ENCODE peak calls at places on chromosomes 13 and 19, in five cellular contexts. One of them, this sample, is unnamed.

GRCh38 chr13:58018020-58018419 is 386.5 kb downstream of the PCDH17 start:
- DNase-seq in B cell: no peak
- DNase-seq in AG04450: no peak
- DNase-seq in fibroblast of villous mesenchyme: no peak
- DNase-seq in sigmoid colon: no peak
- DNase-seq in this sample: no peak

GRCh38 chr19:2081873-2082810 is 14.0 kb downstream of the MOB3A start:
- DNase-seq in B cell: peak; percentile 67
- DNase-seq in AG04450: no peak
- DNase-seq in fibroblast of villous mesenchyme: no peak
- DNase-seq in sigmoid colon: no peak
- DNase-seq in this sample: no peak

GRCh38 chr13:108220042-108220441 is 1.9 kb downstream of the ABHD13 start:
- DNase-seq in B cell: no peak
- DNase-seq in AG04450: no peak
- DNase-seq in fibroblast of villous mesenchyme: no peak
- DNase-seq in sigmoid colon: no peak
- DNase-seq in this sample: no peak

GRCh38 chr19:1252221-1252817 is 3.9 kb downstream of the MIDN start:
- DNase-seq in B cell: peak; percentile 82
- DNase-seq in AG04450: no peak
- DNase-seq in fibroblast of villous mesenchyme: peak; percentile 91
- DNase-seq in sigmoid colon: peak; percentile 98
- DNase-seq in this sample: peak; percentile 97

GRCh38 chr19:3457531-3458228 is 22.6 kb downstream of the SMIM24 start:
- DNase-seq in B cell: no peak
- DNase-seq in AG04450: no peak
- DNase-seq in fibroblast of villous mesenchyme: peak; percentile 41
- DNase-seq in sigmoid colon: no peak
- DNase-seq in this sample: no peak

GRCh38 chr19:39843919-39844793 is 2.0 kb downstream of the FBL start:
- DNase-seq in B cell: no peak
- DNase-seq in AG04450: peak; percentile 15
- DNase-seq in fibroblast of villous mesenchyme: peak; percentile 65
- DNase-seq in sigmoid colon: no peak
- DNase-seq in this sample: no peak

GRCh38 chr19:14450168-14450874 is 17.2 kb downstream of the PKN1 start:
- DNase-seq in B cell: peak; percentile 54
- DNase-seq in AG04450: no peak
- DNase-seq in fibroblast of villous mesenchyme: peak; percentile 30
- DNase-seq in sigmoid colon: no peak
- DNase-seq in this sample: no peak

GRCh38 chr13:98214707-98215106 is 37.6 kb upstream of the RNF113B start:
- DNase-seq in B cell: no peak
- DNase-seq in AG04450: no peak
- DNase-seq in fibroblast of villous mesenchyme: no peak
- DNase-seq in sigmoid colon: no peak
- DNase-seq in this sample: no peak

GRCh38 chr19:13764821-13765394 is 586 bp downstream of the MRI1 start:
- DNase-seq in B cell: peak; percentile 81
- DNase-seq in AG04450: no peak
- DNase-seq in fibroblast of villous mesenchyme: no peak
- DNase-seq in sigmoid colon: no peak
- DNase-seq in this sample: no peak

GRCh38 chr19:806815-807421 is 9.7 kb downstream of the PTBP1 start:
- DNase-seq in B cell: no peak
- DNase-seq in AG04450: no peak
- DNase-seq in fibroblast of villous mesenchyme: no peak
- DNase-seq in sigmoid colon: no peak
- DNase-seq in this sample: no peak

GRCh38 chr19:50248826-50249225 is 45.4 kb downstream of the MYH14 start:
- DNase-seq in B cell: no peak
- DNase-seq in AG04450: no peak
- DNase-seq in fibroblast of villous mesenchyme: no peak
- DNase-seq in sigmoid colon: no peak
- DNase-seq in this sample: no peak

GRCh38 chr13:102707465-102707864 is 12.6 kb upstream of the METTL21C start:
- DNase-seq in B cell: no peak
- DNase-seq in AG04450: peak; percentile 68
- DNase-seq in fibroblast of villous mesenchyme: peak; percentile 95
- DNase-seq in sigmoid colon: no peak
- DNase-seq in this sample: no peak

GRCh38 chr13:113457510-113457909 is 4.2 kb upstream of the ADPRHL1 start:
- DNase-seq in B cell: no peak
- DNase-seq in AG04450: no peak
- DNase-seq in fibroblast of villous mesenchyme: no peak
- DNase-seq in sigmoid colon: no peak
- DNase-seq in this sample: peak; percentile 76
- TF ChIP-seq CTCF in B cell: no peak
- TF ChIP-seq CTCF in AG04450: peak; percentile 16
- TF ChIP-seq CTCF in fibroblast of villous mesenchyme: peak; percentile 24
- TF ChIP-seq CTCF in sigmoid colon: no peak
- TF ChIP-seq CTCF in this sample: no peak

GRCh38 chr13:74778087-74778486 is 643.9 kb upstream of the KLF12 start:
- DNase-seq in B cell: no peak
- DNase-seq in AG04450: no peak
- DNase-seq in fibroblast of villous mesenchyme: no peak
- DNase-seq in sigmoid colon: no peak
- DNase-seq in this sample: no peak
- TF ChIP-seq CTCF in B cell: no peak
- TF ChIP-seq CTCF in AG04450: no peak
- TF ChIP-seq CTCF in fibroblast of villous mesenchyme: no peak
- TF ChIP-seq CTCF in sigmoid colon: no peak
- TF ChIP-seq CTCF in this sample: no peak

GRCh38 chr13:49512578-49512977 is 16.8 kb downstream of the PHF11 start:
- DNase-seq in B cell: no peak
- DNase-seq in AG04450: no peak
- DNase-seq in fibroblast of villous mesenchyme: no peak
- DNase-seq in sigmoid colon: no peak
- DNase-seq in this sample: no peak

GRCh38 chr13:49516467-49516866 is 20.7 kb downstream of the PHF11 start:
- DNase-seq in B cell: no peak
- DNase-seq in AG04450: no peak
- DNase-seq in fibroblast of villous mesenchyme: no peak
- DNase-seq in sigmoid colon: no peak
- DNase-seq in this sample: no peak

GRCh38 chr13:49521216-49521615 is 25.5 kb downstream of the PHF11 start:
- DNase-seq in B cell: no peak
- DNase-seq in AG04450: no peak
- DNase-seq in fibroblast of villous mesenchyme: no peak
- DNase-seq in sigmoid colon: no peak
- DNase-seq in this sample: no peak

GRCh38 chr13:49517461-49517860 is 21.7 kb downstream of the PHF11 start:
- DNase-seq in B cell: no peak
- DNase-seq in AG04450: no peak
- DNase-seq in fibroblast of villous mesenchyme: peak; percentile 46
- DNase-seq in sigmoid colon: no peak
- DNase-seq in this sample: no peak
- TF ChIP-seq CTCF in B cell: no peak
- TF ChIP-seq CTCF in AG04450: peak; percentile 47
- TF ChIP-seq CTCF in fibroblast of villous mesenchyme: peak; percentile 68
- TF ChIP-seq CTCF in sigmoid colon: no peak
- TF ChIP-seq CTCF in this sample: peak; percentile 30

DNA sequence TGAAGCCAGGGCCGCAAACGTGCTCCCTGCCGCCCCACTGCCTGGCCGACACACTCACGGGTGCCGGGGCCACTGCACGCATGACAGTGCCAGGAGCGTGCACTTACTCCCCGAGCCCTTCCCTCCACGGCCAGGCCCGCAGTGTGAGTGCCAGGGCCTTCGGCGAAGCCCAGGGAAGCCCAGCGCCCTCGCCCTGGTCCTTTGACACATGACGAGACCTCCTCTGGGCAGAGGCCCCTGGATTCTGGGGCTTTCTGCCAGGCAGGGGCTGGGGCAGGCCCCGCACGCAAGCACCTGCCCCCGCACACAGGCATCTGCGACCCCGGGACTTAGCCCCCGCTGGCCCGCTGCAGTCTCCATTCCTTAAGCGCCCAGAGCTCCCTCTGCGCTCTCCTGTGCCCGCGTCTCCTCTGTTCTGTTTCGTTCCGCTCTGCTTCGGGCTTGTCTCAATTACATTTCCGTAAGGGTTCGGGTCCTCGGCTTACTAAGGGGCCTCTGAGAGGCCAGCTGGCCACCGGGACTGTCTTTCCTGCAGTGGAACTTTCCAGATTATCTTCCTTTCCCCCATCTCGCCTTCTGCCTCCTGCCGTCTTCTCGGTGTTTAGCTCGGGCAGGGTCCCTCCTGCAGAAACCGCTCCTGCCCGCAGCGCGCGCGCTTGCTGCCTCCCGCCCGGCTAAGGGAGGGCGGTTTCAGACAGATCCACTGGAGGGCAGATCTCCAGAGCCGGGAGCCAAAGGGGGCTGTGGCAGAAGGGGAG is 98.8 kb downstream of the ING1 start:
- DNase-seq in B cell: no peak
- DNase-seq in AG04450: no peak
- DNase-seq in fibroblast of villous mesenchyme: no peak
- DNase-seq in sigmoid colon: no peak
- DNase-seq in this sample: no peak
- TF ChIP-seq CTCF in B cell: no peak
- TF ChIP-seq CTCF in AG04450: peak; percentile 35
- TF ChIP-seq CTCF in fibroblast of villous mesenchyme: peak; percentile 19
- TF ChIP-seq CTCF in sigmoid colon: no peak
- TF ChIP-seq CTCF in this sample: no peak

GRCh38 chr13:47790755-47791154 is 210.3 kb downstream of the SUCLA2 start:
- DNase-seq in B cell: no peak
- DNase-seq in AG04450: no peak
- DNase-seq in fibroblast of villous mesenchyme: no peak
- DNase-seq in sigmoid colon: no peak
- DNase-seq in this sample: no peak

GRCh38 chr13:47796816-47797215 is 204.3 kb downstream of the SUCLA2 start:
- DNase-seq in B cell: no peak
- DNase-seq in AG04450: no peak
- DNase-seq in fibroblast of villous mesenchyme: no peak
- DNase-seq in sigmoid colon: no peak
- DNase-seq in this sample: no peak

GRCh38 chr13:47798194-47798593 is 202.9 kb downstream of the SUCLA2 start:
- DNase-seq in B cell: no peak
- DNase-seq in AG04450: no peak
- DNase-seq in fibroblast of villous mesenchyme: no peak
- DNase-seq in sigmoid colon: no peak
- DNase-seq in this sample: no peak

GRCh38 chr13:47798906-47799305 is 202.2 kb downstream of the SUCLA2 start:
- DNase-seq in B cell: no peak
- DNase-seq in AG04450: no peak
- DNase-seq in fibroblast of villous mesenchyme: peak; percentile 35
- DNase-seq in sigmoid colon: no peak
- DNase-seq in this sample: no peak

GRCh38 chr13:47794963-47795362 is 206.1 kb downstream of the SUCLA2 start:
- DNase-seq in B cell: no peak
- DNase-seq in AG04450: no peak
- DNase-seq in fibroblast of villous mesenchyme: peak; percentile 16
- DNase-seq in sigmoid colon: no peak
- DNase-seq in this sample: no peak
- TF ChIP-seq CTCF in B cell: peak; percentile 40
- TF ChIP-seq CTCF in AG04450: peak; percentile 56
- TF ChIP-seq CTCF in fibroblast of villous mesenchyme: peak; percentile 71
- TF ChIP-seq CTCF in sigmoid colon: no peak
- TF ChIP-seq CTCF in this sample: peak; percentile 31

GRCh38 chr19:5046339-5047039 is 77.6 kb downstream of the KDM4B start:
- DNase-seq in B cell: no peak
- DNase-seq in AG04450: no peak
- DNase-seq in fibroblast of villous mesenchyme: peak; percentile 59
- DNase-seq in sigmoid colon: no peak
- DNase-seq in this sample: no peak
- TF ChIP-seq CTCF in B cell: no peak
- TF ChIP-seq CTCF in AG04450: no peak
- TF ChIP-seq CTCF in fibroblast of villous mesenchyme: no peak
- TF ChIP-seq CTCF in sigmoid colon: no peak
- TF ChIP-seq CTCF in this sample: no peak

GRCh38 chr19:19034204-19034624 is 811 bp downstream of the ARMC6 start:
- DNase-seq in B cell: peak; percentile 66
- DNase-seq in AG04450: no peak
- DNase-seq in fibroblast of villous mesenchyme: peak; percentile 59
- DNase-seq in sigmoid colon: no peak
- DNase-seq in this sample: no peak

GRCh38 chr19:19032420-19033175 is 719 bp downstream of the SUGP2 start:
- DNase-seq in B cell: peak; percentile 78
- DNase-seq in AG04450: peak; percentile 78
- DNase-seq in fibroblast of villous mesenchyme: peak; percentile 95
- DNase-seq in sigmoid colon: peak; percentile 91
- DNase-seq in this sample: peak; percentile 93

GRCh38 chr19:19033426-19034203 is at the start of the genes ARMC6 and SUGP2:
- DNase-seq in B cell: peak; percentile 100
- DNase-seq in AG04450: peak; percentile 53
- DNase-seq in fibroblast of villous mesenchyme: peak; percentile 88
- DNase-seq in sigmoid colon: peak; percentile 90
- DNase-seq in this sample: peak; percentile 97

GRCh38 chr19:19028526-19028925 is 4.8 kb downstream of the SUGP2 start:
- DNase-seq in B cell: no peak
- DNase-seq in AG04450: no peak
- DNase-seq in fibroblast of villous mesenchyme: no peak
- DNase-seq in sigmoid colon: no peak
- DNase-seq in this sample: no peak

GRCh38 chr19:19033176-19033425 is 216 bp downstream of the SUGP2 start:
- DNase-seq in B cell: no peak
- DNase-seq in AG04450: no peak
- DNase-seq in fibroblast of villous mesenchyme: no peak
- DNase-seq in sigmoid colon: no peak
- DNase-seq in this sample: no peak
- TF ChIP-seq CTCF in B cell: no peak
- TF ChIP-seq CTCF in AG04450: no peak
- TF ChIP-seq CTCF in fibroblast of villous mesenchyme: no peak
- TF ChIP-seq CTCF in sigmoid colon: no peak
- TF ChIP-seq CTCF in this sample: no peak